ENCODE peak calls at places on chromosomes 1 and 21, in five cellular contexts. O, G, T, C and Z are unnamed samples. For H3K27me3, the result is how much of the 10 kb centered on the place peaks cover.

GRCh38 chr1:28249013-28249870 is 10.1 kb upstream of the SESN2 start:
- DNase-seq in O (no peak), G (peak), T (no peak), C (peak), Z (peak)

GRCh38 chr1:21638531-21639341 is 30.4 kb downstream of the RAP1GAP start:
- DNase-seq in O (no peak), G (no peak), T (no peak), C (no peak), Z (peak)

GRCh38 chr1:218353656-218354055 is 8.5 kb downstream of the TGFB2 start:
- DNase-seq in O (no peak), G (no peak), T (no peak), C (no peak), Z (no peak)

GRCh38 chr21:44461005-44461404 is 5.7 kb downstream of the LRRC3 start:
- DNase-seq in O (no peak), G (no peak), T (no peak), C (peak), Z (no peak)

GRCh38 chr21:46118871-46119564 is 21.1 kb downstream of the COL6A2 start:
- DNase-seq in O (peak), G (peak), T (no peak), C (peak), Z (no peak)

GRCh38 chr1:204338359-204338758 is 21.4 kb downstream of the PLEKHA6 start:
- DNase-seq in O (no peak), G (no peak), T (no peak), C (no peak), Z (no peak)

GRCh38 chr1:56710646-56711045 is 65.5 kb downstream of the PRKAA2 start:
- DNase-seq in O (no peak), G (no peak), T (no peak), C (no peak), Z (peak)

GRCh38 chr1:115536279-115536816 is 105.4 kb upstream of the VANGL1 start:
- DNase-seq in O (no peak), G (no peak), T (no peak), C (no peak), Z (no peak)

GRCh38 chr21:39518055-39518844 is 66.5 kb downstream of the SH3BGR start:
- DNase-seq in O (peak), G (peak), T (no peak), C (peak), Z (peak)

GRCh38 chr1:58363639-58364038 is 182.9 kb downstream of the OMA1 start:
- DNase-seq in O (no peak), G (no peak), T (no peak), C (no peak), Z (no peak)

GRCh38 chr1:235244969-235245592 is 82.9 kb downstream of the ARID4B start:
- DNase-seq in O (no peak), G (no peak), T (no peak), C (no peak), Z (no peak)

GRCh38 chr1:64323054-64323453 is 119.6 kb downstream of the UBE2U start:
- DNase-seq in O (no peak), G (no peak), T (no peak), C (no peak), Z (no peak)

GRCh38 chr1:192807221-192807967 is 1.4 kb upstream of the RGS2 start:
- DNase-seq in O (no peak), G (no peak), T (no peak), C (no peak), Z (no peak)

GRCh38 chr1:153984125-153984899 is 1.8 kb downstream of the RAB13 start:
- DNase-seq in O (no peak), G (no peak), T (no peak), C (no peak), Z (no peak)

GRCh38 chr1:183210678-183211077 is 24.6 kb downstream of the LAMC2 start:
- DNase-seq in O (no peak), G (no peak), T (no peak), C (no peak), Z (no peak)

GRCh38 chr1:62025892-62026291 is 168.8 kb upstream of the L1TD1 start:
- DNase-seq in O (no peak), G (no peak), T (no peak), C (no peak), Z (no peak)

GRCh38 chr1:62275095-62275494 is 44.1 kb downstream of the KANK4 start:
- DNase-seq in O (no peak), G (no peak), T (no peak), C (no peak), Z (no peak)

GRCh38 chr1:156860639-156861423 is at the start of gene NTRK1:
- DNase-seq in O (peak), G (peak), T (no peak), C (peak), Z (peak)

GRCh38 chr1:24898152-24898908 is 31.7 kb downstream of the RUNX3 start:
- DNase-seq in O (peak), G (peak), T (no peak), C (peak), Z (peak)

GRCh38 chr1:186271032-186271431 is 104.0 kb downstream of the TPR start:
- DNase-seq in O (no peak), G (no peak), T (no peak), C (no peak), Z (no peak)

GRCh38 chr1:160081261-160081936 is at the start of gene KCNJ9:
- DNase-seq in O (no peak), G (no peak), T (no peak), C (no peak), Z (no peak)

GRCh38 chr1:213988639-213989070 is 882 bp downstream of the PROX1 start:
- DNase-seq in O (no peak), G (no peak), T (no peak), C (no peak), Z (peak)

GRCh38 chr1:199855580-199855979 is 171.9 kb upstream of the NR5A2 start:
- DNase-seq in O (no peak), G (no peak), T (no peak), C (no peak), Z (no peak)

GRCh38 chr1:166698771-166699170 is 140.5 kb upstream of the POGK start:
- DNase-seq in O (no peak), G (no peak), T (no peak), C (no peak), Z (no peak)

GRCh38 chr1:115217150-115218033 is 120.7 kb downstream of the NGF start:
- DNase-seq in O (no peak), G (no peak), T (no peak), C (no peak), Z (no peak)

GRCh38 chr1:8014381-8014988 is 11.6 kb downstream of the ERRFI1 start:
- DNase-seq in O (no peak), G (no peak), T (no peak), C (no peak), Z (no peak)

GRCh38 chr1:162902372-162902771 is 41.4 kb upstream of the CCDC190 start:
- DNase-seq in O (no peak), G (no peak), T (no peak), C (no peak), Z (no peak)

GRCh38 chr1:179440971-179441370 is 75.2 kb downstream of the AXDND1 start:
- DNase-seq in O (no peak), G (peak), T (no peak), C (peak), Z (peak)

GRCh38 chr1:53326598-53327182 is 1.2 kb downstream of the LRP8 start:
- DNase-seq in O (peak), G (no peak), T (no peak), C (no peak), Z (no peak)

GRCh38 chr1:61797045-61797755 is 54.9 kb downstream of the PATJ start:
- DNase-seq in O (no peak), G (no peak), T (no peak), C (no peak), Z (no peak)

GRCh38 chr21:33643658-33644311 is 1.5 kb downstream of the ITSN1 start:
- DNase-seq in O (no peak), G (no peak), T (no peak), C (no peak), Z (peak)

GRCh38 chr1:163673756-163674155 is 352.0 kb downstream of the NUF2 start:
- DNase-seq in O (no peak), G (no peak), T (no peak), C (no peak), Z (peak)

GRCh38 chr1:7255303-7256058 is 470.2 kb downstream of the CAMTA1 start:
- DNase-seq in O (no peak), G (no peak), T (no peak), C (no peak), Z (no peak)

GRCh38 chr21:33236013-33236686 is 6.4 kb downstream of the IFNAR2 start:
- DNase-seq in O (no peak), G (no peak), T (no peak), C (no peak), Z (no peak)

GRCh38 chr1:3276341-3276800 is 178.1 kb upstream of the ARHGEF16 start:
- DNase-seq in O (no peak), G (no peak), T (no peak), C (no peak), Z (no peak)
- H3K27me3 ChIP-seq in O (under half), G (under half), T (under half), C (under half), Z (under half)

GRCh38 chr1:54699936-54700525 is 15.6 kb upstream of the TTC4 start:
- DNase-seq in O (no peak), G (no peak), T (no peak), C (peak), Z (no peak)
- H3K27me3 ChIP-seq in O (under half), G (under half), T (under half), C (under half), Z (under half)

DNA sequence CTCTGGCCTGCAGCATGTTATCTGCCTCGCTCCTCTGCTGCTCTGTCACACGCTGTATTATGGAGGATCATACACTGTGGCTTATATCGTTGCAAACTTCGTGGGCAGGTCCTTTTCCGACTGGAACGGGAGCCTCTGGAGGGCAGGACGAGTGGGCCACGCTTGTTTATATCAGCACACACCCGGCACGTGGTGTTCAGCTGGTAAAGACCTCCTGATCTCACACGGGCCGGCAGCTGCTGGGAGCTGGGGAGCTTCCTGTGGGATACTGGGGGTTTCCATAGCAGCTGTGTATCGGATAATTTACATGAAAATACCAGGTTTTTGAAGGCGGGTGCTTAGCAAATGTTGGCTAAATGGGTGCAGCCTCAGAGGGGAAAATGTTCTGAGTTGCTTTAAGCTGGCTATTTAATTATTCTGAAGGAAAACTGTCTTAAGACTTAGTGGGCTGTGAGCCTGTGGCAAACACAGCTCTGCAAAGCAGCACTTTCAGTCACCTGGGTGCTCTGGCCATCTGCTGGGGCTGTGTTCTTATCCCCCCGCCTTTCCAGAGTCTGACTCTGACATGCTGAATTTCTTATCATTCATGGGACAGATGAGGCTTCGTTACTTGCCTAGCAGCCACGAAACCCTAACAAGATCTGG is 103.6 kb upstream of the GCLM start:
- DNase-seq in O (peak), G (no peak), T (no peak), C (no peak), Z (no peak)
- H3K27me3 ChIP-seq in O (under half), G (under half), T (under half), C (under half), Z (under half)

GRCh38 chr1:208936431-208936830 is 647.1 kb upstream of the CAMK1G start:
- DNase-seq in O (no peak), G (no peak), T (no peak), C (no peak), Z (no peak)
- H3K27me3 ChIP-seq in O (under half), G (under half), T (under half), C (under half), Z (under half)

GRCh38 chr1:243408479-243408878 is 152.6 kb downstream of the SDCCAG8 start:
- DNase-seq in O (no peak), G (no peak), T (no peak), C (no peak), Z (no peak)
- H3K27me3 ChIP-seq in O (under half), G (under half), T (under half), C (under half), Z (under half)

DNA sequence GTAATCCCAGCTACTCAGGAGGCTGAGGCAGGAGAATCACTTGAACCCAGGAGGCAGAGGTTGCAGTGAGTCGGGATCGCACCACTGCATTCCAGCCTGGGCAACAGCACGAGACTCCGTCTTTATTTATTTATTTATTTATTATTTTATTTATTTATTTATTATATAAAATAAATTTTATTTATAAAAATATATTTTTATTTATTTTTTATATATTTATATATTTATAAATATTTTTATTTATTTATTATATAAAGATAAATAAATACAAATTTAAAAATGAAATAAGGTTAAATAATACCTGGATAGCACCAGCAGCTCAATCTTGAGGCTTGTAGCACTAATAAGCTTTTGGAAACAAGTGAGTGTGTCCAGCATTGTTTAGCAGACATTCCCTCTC is 40.9 kb upstream of the SIM2 start:
- DNase-seq in O (no peak), G (no peak), T (no peak), C (no peak), Z (no peak)
- H3K27me3 ChIP-seq in O (under half), G (half or more), T (under half), C (under half), Z (under half)

GRCh38 chr21:37508341-37508740 is 141.8 kb downstream of the DYRK1A start:
- DNase-seq in O (no peak), G (no peak), T (no peak), C (no peak), Z (no peak)

GRCh38 chr21:37511848-37512247 is 145.3 kb downstream of the DYRK1A start:
- DNase-seq in O (no peak), G (no peak), T (no peak), C (no peak), Z (no peak)

GRCh38 chr21:37513383-37513782 is 146.8 kb downstream of the DYRK1A start:
- DNase-seq in O (no peak), G (no peak), T (no peak), C (no peak), Z (no peak)

GRCh38 chr21:37507716-37508115 is 141.1 kb downstream of the DYRK1A start:
- DNase-seq in O (no peak), G (no peak), T (no peak), C (no peak), Z (no peak)

DNA sequence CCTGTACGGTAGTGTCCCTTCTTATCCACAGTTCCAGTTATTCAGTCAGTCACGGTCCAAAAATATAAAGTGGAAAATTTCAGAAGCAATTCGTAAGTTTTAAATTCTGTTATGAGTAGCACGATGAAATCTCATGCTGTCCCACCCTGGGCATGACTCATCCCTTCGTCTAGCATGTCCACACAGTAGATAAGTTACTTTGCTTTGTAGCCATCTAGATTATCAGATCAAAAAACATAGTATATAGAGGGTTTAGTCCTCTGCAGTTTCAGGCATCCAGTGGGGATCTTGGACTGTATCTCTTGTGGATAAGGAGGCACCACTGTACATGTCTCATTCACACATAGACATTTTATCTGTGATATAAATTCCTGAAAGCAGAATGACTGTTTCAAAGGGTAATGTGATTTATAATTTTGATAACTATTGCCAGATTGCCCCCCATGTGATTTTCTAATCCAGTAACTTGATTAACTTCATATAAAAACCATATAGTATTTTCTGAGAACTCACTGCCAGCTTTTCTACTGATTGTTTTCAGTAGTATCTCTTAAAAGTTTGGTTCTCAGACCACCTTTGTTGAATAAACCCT is 143.3 kb downstream of the DYRK1A start:
- DNase-seq in O (no peak), G (no peak), T (no peak), C (no peak), Z (peak)
- H3K27me3 ChIP-seq in O (under half), G (under half), T (under half), C (under half), Z (under half)

GRCh38 chr1:233613252-233614172 is at the start of gene KCNK1:
- DNase-seq in O (peak), G (peak), T (peak), C (peak), Z (peak)
- H3K27me3 ChIP-seq in O (under half), G (under half), T (under half), C (under half), Z (under half)

GRCh38 chr1:14599173-14599754 is 779 bp downstream of the KAZN start:
- DNase-seq in O (peak), G (no peak), T (no peak), C (no peak), Z (peak)

GRCh38 chr1:14596591-14596990 is 1.9 kb upstream of the KAZN start:
- DNase-seq in O (no peak), G (no peak), T (no peak), C (no peak), Z (no peak)

GRCh38 chr1:14598007-14598497 is 433 bp upstream of the KAZN start:
- DNase-seq in O (peak), G (no peak), T (no peak), C (no peak), Z (peak)

GRCh38 chr1:14598498-14599172 is at the start of gene KAZN:
- DNase-seq in O (peak), G (no peak), T (no peak), C (no peak), Z (peak)

DNA sequence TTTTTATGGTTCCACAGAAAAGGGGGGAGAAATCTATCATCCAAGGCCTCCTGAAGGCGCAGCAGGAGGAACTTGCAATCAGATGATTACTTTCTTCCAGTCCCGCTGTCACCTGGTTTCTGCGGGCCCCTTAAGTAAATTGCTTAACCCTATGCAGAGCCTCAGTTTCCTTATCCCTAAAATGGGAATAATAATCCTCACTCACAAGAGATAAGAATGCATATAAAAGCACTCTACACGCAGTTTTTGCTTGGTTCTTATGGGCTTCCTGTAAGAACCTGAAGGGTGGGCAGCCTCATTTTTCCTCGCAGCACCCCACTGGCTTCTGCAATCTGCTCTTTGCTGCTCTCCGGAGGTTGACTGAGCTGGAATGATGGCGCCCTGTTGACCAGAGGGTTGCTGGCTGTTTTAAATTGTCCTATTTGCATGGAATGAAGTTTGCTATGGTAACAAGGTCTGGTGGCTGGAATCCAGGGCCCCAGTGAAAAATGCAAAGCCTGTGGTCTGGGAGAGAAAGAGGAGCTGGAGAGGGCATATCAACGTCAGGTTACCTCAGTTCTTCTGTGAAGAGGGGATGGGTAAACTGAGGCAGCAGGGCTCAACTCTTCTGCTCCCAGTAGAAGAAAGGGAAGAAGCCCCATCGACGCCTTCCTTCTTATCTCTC is 1.0 kb upstream of the KAZN start:
- DNase-seq in O (peak), G (no peak), T (no peak), C (no peak), Z (peak)
- H3K27me3 ChIP-seq in O (under half), G (under half), T (under half), C (under half), Z (under half)